ENCODE peak calls at places on chromosomes 16 and 17, in six cellular contexts. D is dorsolateral prefrontal cortex, S is H9, Z is heart left ventricle, U is IMR-90, T is GM23338. G is an unnamed sample.

GRCh38 chr16:30028438-30029093 is 2.5 kb downstream of the TLCD3B start:
- DNase-seq in T (peak), U (no peak), S (peak), Z (no peak), D (no peak), G (no peak)

GRCh38 chr17:34465756-34466155 is 102.7 kb upstream of the CCL1 start:
- DNase-seq in U (no peak), S (no peak), D (no peak), T (no peak), Z (no peak), G (no peak)

GRCh38 chr16:3444032-3444388 is 530 bp downstream of the NAA60 start:
- DNase-seq in Z (no peak), T (peak), D (no peak), S (no peak), U (peak), G (peak)

GRCh38 chr17:37131064-37131463 is 182.3 kb downstream of the AATF start:
- DNase-seq in U (peak), D (no peak), Z (no peak), S (no peak), T (peak), G (no peak)

GRCh38 chr16:86219655-86220445 is 290.5 kb upstream of the FOXF1 start:
- DNase-seq in Z (no peak), U (peak), T (no peak), D (no peak), S (no peak), G (no peak)

GRCh38 chr17:34673995-34674900 is 94.9 kb downstream of the TMEM132E start:
- DNase-seq in Z (no peak), S (no peak), D (no peak), U (no peak), T (no peak), G (no peak)

GRCh38 chr16:49969356-49970030 is 55.5 kb upstream of the CNEP1R1 start:
- DNase-seq in U (no peak), Z (no peak), D (no peak), T (peak), S (no peak), G (no peak)

GRCh38 chr17:79325707-79326106 is 251.1 kb downstream of the ENGASE start:
- DNase-seq in D (no peak), T (peak), Z (no peak), S (peak), U (no peak), G (peak)

GRCh38 chr16:69338557-69339288 is 641 bp downstream of the COG8 start:
- DNase-seq in S (no peak), T (no peak), U (no peak), D (no peak), Z (no peak), G (no peak)

GRCh38 chr16:70576431-70577255 is 53.0 kb downstream of the SF3B3 start:
- DNase-seq in D (no peak), U (peak), T (peak), S (no peak), Z (no peak), G (peak)

DNA sequence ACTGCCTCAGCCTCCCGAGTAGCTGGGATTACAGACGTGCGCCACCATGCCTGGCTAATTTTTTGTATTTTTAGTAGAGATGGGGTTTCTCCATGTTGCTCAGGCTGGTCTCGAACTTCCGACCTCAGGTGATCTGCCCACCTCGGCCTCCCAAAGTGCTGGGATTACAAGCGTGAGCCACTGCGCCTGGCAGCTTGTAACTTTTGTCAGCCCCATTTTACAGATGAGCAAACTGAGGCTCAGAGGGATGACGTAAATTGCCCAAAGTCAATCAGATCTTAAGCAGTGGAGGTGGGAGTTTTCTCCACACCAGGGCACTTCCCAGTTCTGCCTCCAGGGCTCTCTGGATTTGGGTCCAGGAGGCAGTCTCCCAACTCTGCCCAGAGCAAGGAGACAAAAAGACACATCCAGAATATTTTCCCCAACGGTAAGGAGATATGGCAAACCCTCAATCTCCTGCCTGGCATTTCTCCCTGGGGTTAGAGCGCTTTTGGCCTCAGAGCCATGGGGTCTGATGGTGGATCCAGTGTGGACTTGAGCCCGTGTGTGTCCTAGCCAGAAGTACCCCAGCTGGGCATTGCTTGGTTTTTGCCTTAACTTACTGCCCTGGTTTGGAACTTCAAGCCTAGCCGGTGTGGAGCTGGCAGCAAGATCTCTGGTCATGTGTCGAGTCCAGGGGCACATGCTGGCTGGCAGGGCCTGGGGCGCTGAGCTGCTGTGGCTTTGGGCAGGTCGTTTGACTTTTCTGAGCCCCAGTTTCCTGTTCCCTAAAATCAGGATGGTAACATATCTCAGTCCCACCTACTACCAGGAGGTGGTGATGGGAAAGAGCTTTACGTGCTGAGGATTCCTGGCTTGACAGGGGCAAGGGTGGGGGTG is 3.4 kb downstream of the ADAM11 start:
- DNase-seq in T (no peak), D (no peak), S (peak), U (no peak), Z (no peak), G (no peak)
- TF ChIP-seq CTCF in T (no peak), D (no peak), S (no peak), U (no peak), Z (no peak), G (no peak)

DNA sequence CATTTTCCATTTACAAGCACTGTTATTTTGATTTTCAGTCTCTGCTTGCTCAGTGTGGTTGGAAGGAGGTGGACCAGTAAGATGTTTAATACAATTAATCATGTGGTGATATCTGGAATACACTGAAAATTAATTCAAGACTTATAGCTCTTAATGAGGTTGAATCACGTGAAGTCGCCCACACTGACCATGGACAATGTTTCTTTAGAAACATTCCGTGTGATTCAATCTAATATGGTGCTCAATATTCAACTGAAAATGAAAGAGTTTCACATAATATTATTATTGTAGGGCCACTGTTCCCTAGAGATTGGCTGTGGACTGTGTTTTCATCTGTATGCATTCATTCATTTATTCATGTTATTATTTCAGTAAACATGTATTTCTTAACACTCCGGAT is 45.2 kb upstream of the MAF start:
- DNase-seq in D (no peak), U (no peak), Z (no peak), T (no peak), S (no peak), G (no peak)
- H3K27ac ChIP-seq in D (no peak), U (no peak), Z (no peak), T (no peak), S (no peak), G (no peak)

GRCh38 chr16:46612121-46612520 is 9.1 kb downstream of the SHCBP1 start:
- DNase-seq in U (no peak), S (no peak), D (no peak), Z (no peak), T (no peak), G (no peak)

GRCh38 chr16:46607529-46607928 is 13.7 kb downstream of the SHCBP1 start:
- DNase-seq in U (peak), T (peak), Z (no peak), D (no peak), S (no peak), G (peak)
- TF ChIP-seq CTCF in U (peak), T (no peak), Z (peak), D (peak), S (peak), G (peak)

DNA sequence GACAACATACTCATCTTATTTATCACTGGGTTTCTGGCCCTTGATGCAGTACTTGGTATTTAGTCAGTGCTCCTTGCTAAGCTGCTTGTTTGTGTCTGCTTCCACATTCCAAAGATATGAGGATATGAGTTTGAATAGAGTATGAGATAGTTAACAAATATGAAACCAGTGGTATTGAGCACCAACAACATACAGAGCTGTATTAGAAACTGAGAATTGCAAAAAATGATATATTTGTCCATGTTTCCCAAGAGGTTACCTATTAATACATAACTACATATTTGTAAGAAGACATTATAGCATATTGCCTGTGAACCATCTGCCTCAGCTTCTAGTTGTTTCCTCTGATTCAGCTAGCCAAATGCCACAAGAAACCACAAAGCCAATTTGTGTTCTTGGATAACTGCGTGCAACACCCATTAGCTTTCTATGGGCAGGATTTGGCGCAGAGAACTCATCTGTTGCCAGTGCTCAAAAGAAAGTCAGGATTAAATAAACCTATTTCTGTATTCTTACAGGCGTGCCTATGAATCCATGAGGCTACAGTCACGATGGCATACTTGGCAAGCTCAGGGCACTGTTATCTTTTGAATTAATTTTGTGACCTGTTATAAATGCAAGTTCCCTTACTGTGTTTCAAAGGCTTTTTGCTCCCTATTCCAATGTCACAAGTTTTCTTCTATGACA is 194.5 kb downstream of the MAP2K6 start:
- DNase-seq in Z (peak), S (no peak), D (no peak), U (peak), T (no peak), G (peak)
- H3K27ac ChIP-seq in Z (peak), S (no peak), D (peak), U (peak), T (no peak), G (no peak)

GRCh38 chr16:56795011-56795410 is 65.1 kb downstream of the NUP93 start:
- DNase-seq in D (no peak), T (no peak), U (no peak), Z (no peak), S (no peak), G (no peak)

GRCh38 chr16:56789360-56789759 is 59.4 kb downstream of the NUP93 start:
- DNase-seq in S (no peak), D (no peak), U (peak), T (no peak), Z (peak), G (peak)

GRCh38 chr16:56792960-56793359 is 63.0 kb downstream of the NUP93 start:
- DNase-seq in D (no peak), U (no peak), S (no peak), Z (no peak), T (no peak), G (no peak)

GRCh38 chr16:56797861-56798260 is 67.1 kb upstream of the SLC12A3 start:
- DNase-seq in D (no peak), S (no peak), Z (no peak), U (no peak), T (no peak), G (no peak)

GRCh38 chr16:56793504-56793903 is 63.6 kb downstream of the NUP93 start:
- DNase-seq in D (no peak), Z (no peak), U (peak), T (peak), S (no peak), G (no peak)
- TF ChIP-seq CTCF in D (no peak), Z (no peak), U (peak), T (peak), S (peak), G (peak)

DNA sequence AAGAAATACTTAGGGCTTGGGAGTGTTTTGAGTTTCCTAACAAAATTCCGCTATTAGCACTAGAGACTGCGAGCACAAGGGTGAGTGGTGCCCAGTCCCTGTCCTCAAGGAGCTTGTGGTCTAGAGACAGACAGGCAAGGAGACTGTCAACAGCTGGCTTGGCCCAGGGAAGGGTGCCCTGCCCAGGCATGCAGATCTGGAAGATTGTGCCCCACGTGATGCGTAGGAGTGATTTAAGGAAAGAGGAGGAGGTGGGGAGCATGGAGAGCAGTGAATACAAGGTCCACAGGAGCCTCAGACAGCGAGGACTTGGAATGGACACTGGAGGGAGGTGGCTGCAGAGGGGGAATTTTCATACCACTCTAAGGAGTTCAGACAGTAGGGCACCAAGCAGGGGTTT is 25.0 kb downstream of the SCPEP1 start:
- DNase-seq in Z (no peak), S (no peak), D (no peak), U (no peak), T (no peak), G (no peak)
- H3K27ac ChIP-seq in Z (no peak), S (no peak), D (no peak), U (no peak), T (no peak), G (no peak)

DNA sequence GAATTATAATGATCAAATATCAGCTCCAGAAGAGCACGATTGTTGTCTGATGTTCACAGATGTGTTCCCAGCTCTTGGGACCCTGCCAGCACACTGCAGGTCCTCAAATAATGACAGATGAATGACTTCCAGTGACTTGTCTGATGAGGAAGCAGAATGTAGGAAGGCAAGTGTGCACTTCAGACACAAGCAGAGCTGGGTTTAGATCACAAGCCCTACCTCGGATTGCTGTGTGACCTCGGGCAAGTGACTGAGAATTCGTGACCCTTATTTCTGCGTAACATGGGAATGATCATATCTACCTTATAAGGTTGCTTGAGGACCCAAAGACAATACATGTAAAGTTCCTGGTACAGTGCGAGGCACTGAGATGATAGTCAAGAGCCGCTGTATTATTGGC is 182.2 kb downstream of the ABCC12 start:
- DNase-seq in U (no peak), Z (no peak), T (no peak), D (no peak), S (no peak), G (no peak)
- TF ChIP-seq CTCF in U (no peak), Z (no peak), T (no peak), D (no peak), S (no peak), G (no peak)

GRCh38 chr17:27384261-27384701 is 72.0 kb upstream of the KSR1 start:
- DNase-seq in S (no peak), T (no peak), Z (peak), D (peak), U (peak), G (peak)
- H3K27ac ChIP-seq in S (no peak), T (no peak), Z (no peak), D (no peak), U (no peak), G (peak)

GRCh38 chr16:62079236-62079635 is 43.0 kb upstream of the CDH8 start:
- DNase-seq in D (no peak), T (no peak), S (no peak), Z (no peak), U (no peak), G (peak)

DNA sequence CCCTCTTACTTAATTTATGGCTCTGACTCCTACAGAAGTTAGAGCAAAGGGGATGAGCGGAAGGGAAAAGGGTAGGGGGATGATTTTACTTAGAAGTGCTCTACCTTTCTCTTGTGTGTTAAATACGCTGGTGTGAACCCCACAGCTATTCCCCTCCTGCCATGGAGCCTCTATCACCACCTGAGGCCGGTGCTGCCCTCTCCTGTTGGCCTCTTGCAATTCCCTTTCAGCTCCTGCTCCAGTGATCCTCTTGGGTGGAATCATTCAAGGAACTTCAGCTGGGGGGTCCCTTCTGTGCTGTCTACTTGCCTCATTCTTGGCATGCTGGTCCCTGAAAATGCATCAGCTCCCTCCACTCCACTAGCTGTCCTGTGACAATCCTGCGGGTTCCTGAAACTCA is 41.8 kb upstream of the CDH8 start:
- DNase-seq in D (no peak), Z (no peak), S (peak), U (no peak), T (peak), G (no peak)
- TF ChIP-seq CTCF in D (peak), Z (no peak), S (peak), U (no peak), T (peak), G (no peak)

DNA sequence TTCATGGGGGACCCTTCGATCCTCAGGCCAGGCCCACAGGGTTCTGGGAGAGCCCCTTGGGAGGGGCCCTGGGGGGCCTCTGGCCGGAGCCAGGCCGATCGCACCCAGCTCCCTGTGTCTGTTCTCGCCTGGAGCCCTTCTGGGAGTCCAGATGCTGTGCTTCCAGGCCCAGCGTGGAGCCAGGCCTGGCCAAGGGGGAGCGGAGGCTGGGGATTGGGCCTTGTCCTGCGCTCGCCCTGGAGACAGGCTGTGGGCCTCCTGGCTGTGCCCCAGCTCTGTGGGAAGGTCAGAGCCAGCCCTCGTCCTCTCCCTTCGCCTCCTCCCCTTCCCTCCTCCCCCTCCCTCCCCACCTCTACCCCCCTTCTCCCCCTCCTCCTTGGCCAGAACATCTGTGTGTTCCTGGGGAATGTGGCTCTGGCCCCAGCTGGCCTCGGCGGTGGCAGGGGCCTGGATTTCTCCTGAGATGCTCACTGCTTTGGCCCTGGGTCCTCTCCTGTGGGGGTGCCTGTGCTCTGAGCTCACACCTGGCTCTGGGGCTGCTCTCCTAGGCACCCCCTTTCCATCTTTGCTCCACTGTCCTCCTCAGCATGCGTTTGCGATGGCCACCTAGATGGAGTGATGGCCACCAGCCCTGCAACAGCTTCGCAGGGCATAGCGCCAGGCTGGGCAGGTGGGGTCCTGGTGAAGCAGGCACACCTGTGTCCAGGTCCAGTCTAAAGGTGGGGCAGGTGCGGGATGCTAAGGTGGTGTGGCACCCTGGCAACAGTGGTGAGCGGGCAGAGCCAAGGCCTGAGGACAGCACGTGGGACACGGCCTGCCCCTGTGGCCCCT is 90.6 kb upstream of the CIBAR2 start:
- DNase-seq in Z (peak), D (no peak), T (peak), S (peak), U (peak), G (no peak)
- H3K27ac ChIP-seq in Z (peak), D (no peak), T (peak), S (no peak), U (peak), G (no peak)